ENCODE peak calls at places on chromosomes 12 and 14, in five cellular contexts. K, P, G, M and Q are unnamed samples.

GRCh38 chr14:76118594-76118993 is 33.1 kb upstream of the GPATCH2L start:
- DNase-seq in K (no peak), P (no peak), G (no peak), M (no peak), Q (no peak)

GRCh38 chr12:90086281-90086680 is 377.6 kb upstream of the ATP2B1 start:
- DNase-seq in K (no peak), P (no peak), G (no peak), M (no peak), Q (no peak)

GRCh38 chr12:69123909-69124638 is 115.3 kb upstream of the CPSF6 start:
- DNase-seq in K (no peak), P (no peak), G (no peak), M (no peak), Q (no peak)

GRCh38 chr12:38547586-38547985 is 231.0 kb downstream of the ALG10B start:
- DNase-seq in K (no peak), P (no peak), G (no peak), M (no peak), Q (no peak)

GRCh38 chr12:103279444-103279843 is 216.3 kb downstream of the C12orf42 start:
- DNase-seq in K (peak), P (no peak), G (no peak), M (no peak), Q (no peak)

GRCh38 chr14:71833476-71833875 is 98.8 kb upstream of the RGS6 start:
- DNase-seq in K (no peak), P (no peak), G (no peak), M (no peak), Q (no peak)

GRCh38 chr12:12823308-12823707 is 10.2 kb downstream of the DDX47 start:
- DNase-seq in K (no peak), P (no peak), G (no peak), M (no peak), Q (peak)

GRCh38 chr14:73725116-73726024 is 11.2 kb upstream of the PNMA1 start:
- DNase-seq in K (no peak), P (no peak), G (peak), M (no peak), Q (peak)

GRCh38 chr12:20398720-20399119 is 30.4 kb downstream of the PDE3A start:
- DNase-seq in K (no peak), P (no peak), G (no peak), M (no peak), Q (no peak)

GRCh38 chr12:1544991-1545700 is 49.2 kb downstream of the FBXL14 start:
- DNase-seq in K (no peak), P (no peak), G (no peak), M (no peak), Q (no peak)

GRCh38 chr12:116293687-116294463 is 16.4 kb upstream of the MED13L start:
- DNase-seq in K (no peak), P (no peak), G (no peak), M (no peak), Q (no peak)

GRCh38 chr14:75254381-75254821 is 24.2 kb upstream of the FOS start:
- DNase-seq in K (no peak), P (no peak), G (peak), M (no peak), Q (no peak)

GRCh38 chr12:63103489-63104131 is 47.4 kb downstream of the AVPR1A start:
- DNase-seq in K (no peak), P (no peak), G (no peak), M (no peak), Q (peak)

GRCh38 chr14:81427348-81428058 is 27.4 kb upstream of the STON2 start:
- DNase-seq in K (no peak), P (no peak), G (peak), M (no peak), Q (no peak)

GRCh38 chr14:51643137-51643536 is 8.6 kb upstream of the FRMD6 start:
- DNase-seq in K (no peak), P (no peak), G (no peak), M (no peak), Q (peak)

GRCh38 chr14:105010891-105011291 is 10.0 kb downstream of the CDCA4 start:
- DNase-seq in K (no peak), P (no peak), G (no peak), M (no peak), Q (no peak)

GRCh38 chr12:93322784-93323183 is 54.9 kb upstream of the NUDT4 start:
- DNase-seq in K (no peak), P (no peak), G (no peak), M (no peak), Q (peak)

GRCh38 chr12:132380646-132381045 is 51.3 kb upstream of the GALNT9 start:
- DNase-seq in K (no peak), P (no peak), G (no peak), M (no peak), Q (no peak)

GRCh38 chr14:64970776-64971451 is 1.2 kb downstream of the RAB15 start:
- DNase-seq in K (no peak), P (no peak), G (no peak), M (no peak), Q (no peak)

GRCh38 chr14:25508845-25509244 is 458.9 kb upstream of the STXBP6 start:
- DNase-seq in K (no peak), P (no peak), G (no peak), M (no peak), Q (no peak)

GRCh38 chr12:6752181-6752930 is 585 bp downstream of the MLF2 start:
- DNase-seq in K (no peak), P (peak), G (no peak), M (no peak), Q (peak)

GRCh38 chr12:62268956-62269355 is 8.8 kb downstream of the USP15 start:
- DNase-seq in K (no peak), P (no peak), G (no peak), M (no peak), Q (peak)

GRCh38 chr14:92323916-92324818 is 1.2 kb downstream of the SLC24A4 start:
- DNase-seq in K (no peak), P (no peak), G (no peak), M (no peak), Q (no peak)

GRCh38 chr14:92334050-92334449 is 11.1 kb downstream of the SLC24A4 start:
- DNase-seq in K (no peak), P (no peak), G (no peak), M (no peak), Q (no peak)

GRCh38 chr14:92325835-92326234 is 2.9 kb downstream of the SLC24A4 start:
- DNase-seq in K (no peak), P (no peak), G (no peak), M (no peak), Q (no peak)

GRCh38 chr14:92323031-92323915 is at the start of gene SLC24A4:
- DNase-seq in K (no peak), P (no peak), G (no peak), M (no peak), Q (no peak)

DNA sequence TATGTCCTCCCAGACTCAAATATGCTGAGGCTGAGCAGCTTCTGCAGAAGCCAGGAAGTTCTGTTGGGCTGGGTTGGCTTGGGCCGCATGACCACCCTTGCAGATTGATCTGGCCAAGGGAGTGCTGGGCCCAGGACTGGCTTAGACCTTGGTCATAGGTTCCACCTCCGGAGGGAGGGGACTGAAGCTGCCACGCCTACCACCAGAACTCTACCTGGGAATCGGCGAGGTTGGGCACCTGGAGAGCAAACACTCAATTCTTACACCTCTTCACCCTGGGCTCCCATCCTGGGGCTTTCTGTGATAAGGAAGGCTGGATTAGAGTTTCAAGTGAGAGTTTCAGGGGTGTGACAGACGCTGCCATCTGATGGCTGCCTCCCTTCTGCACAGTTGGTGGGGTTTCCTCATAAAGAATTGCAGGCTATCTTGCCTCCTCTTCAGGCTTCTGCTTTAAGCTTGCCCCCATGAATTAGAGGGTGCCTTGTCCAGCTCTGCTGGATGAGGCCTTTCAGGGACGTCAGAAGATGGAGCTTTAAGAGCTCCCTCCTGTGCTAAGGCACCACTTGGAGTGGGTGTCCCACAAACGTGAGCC is 5.8 kb downstream of the SLC24A4 start:
- DNase-seq in K (no peak), P (no peak), G (no peak), M (no peak), Q (no peak)
- TF ChIP-seq CTCF in K (peak), P (no peak), G (no peak), M (no peak), Q (no peak)

DNA sequence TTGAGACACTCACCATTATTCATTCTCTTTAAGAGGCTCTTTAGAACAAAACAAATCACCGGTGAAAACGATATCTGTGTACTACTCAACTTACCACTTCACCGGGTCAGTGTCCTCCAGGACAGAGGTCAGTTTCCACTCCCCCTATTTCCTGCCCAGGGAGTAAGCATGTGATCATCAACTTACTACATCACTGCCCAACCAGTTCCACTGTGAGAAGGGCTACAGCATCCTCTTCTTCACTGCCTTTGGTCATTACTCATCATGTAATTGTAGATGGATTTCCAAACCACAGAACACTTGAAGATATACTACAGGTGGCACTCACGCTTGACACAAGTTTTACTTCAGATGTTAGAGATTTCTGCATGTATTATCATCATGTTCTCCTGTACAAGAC is 5.7 kb downstream of the TMCC3 start:
- DNase-seq in K (no peak), P (no peak), G (peak), M (no peak), Q (peak)
- H3K4me3 ChIP-seq in K (no peak), P (no peak), G (peak), M (peak), Q (no peak)

GRCh38 chr12:45216297-45216982 is 545 bp downstream of the ANO6 start:
- DNase-seq in K (no peak), P (peak), G (peak), M (no peak), Q (peak)

GRCh38 chr12:45214739-45215418 is 1.0 kb upstream of the ANO6 start:
- DNase-seq in K (no peak), P (no peak), G (no peak), M (no peak), Q (peak)

GRCh38 chr12:45216983-45217485 is 1.1 kb downstream of the ANO6 start:
- DNase-seq in K (no peak), P (no peak), G (no peak), M (no peak), Q (peak)

GRCh38 chr12:45214071-45214470 is 1.8 kb upstream of the ANO6 start:
- DNase-seq in K (no peak), P (no peak), G (no peak), M (no peak), Q (no peak)

GRCh38 chr12:45215419-45216296 is at the start of gene ANO6:
- DNase-seq in K (peak), P (peak), G (peak), M (peak), Q (peak)
- TF ChIP-seq CTCF in K (peak), P (no peak), G (no peak), M (no peak), Q (peak)

DNA sequence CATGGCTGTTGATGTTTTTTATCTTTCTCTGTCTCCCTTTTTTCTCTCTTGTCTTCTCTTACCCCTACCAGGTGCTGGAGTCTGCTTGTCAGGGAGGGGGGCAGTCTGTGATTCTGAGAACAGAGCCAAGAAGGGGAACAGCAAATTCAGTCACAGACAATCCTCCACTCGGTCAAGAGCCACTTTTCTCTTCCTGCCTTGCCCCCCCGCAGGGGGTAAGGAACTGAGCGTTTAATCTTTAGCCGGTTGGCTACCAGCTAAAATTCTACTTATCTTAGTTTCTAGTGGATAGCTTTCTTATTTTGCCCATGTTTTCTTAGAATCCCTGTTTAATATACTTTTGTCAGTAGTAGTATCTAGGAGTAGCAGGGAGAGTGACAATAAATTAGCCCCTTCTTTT is 1.9 kb downstream of the RIMKLB start:
- DNase-seq in K (no peak), P (no peak), G (no peak), M (no peak), Q (no peak)
- H3K4me3 ChIP-seq in K (no peak), P (no peak), G (peak), M (peak), Q (no peak)

DNA sequence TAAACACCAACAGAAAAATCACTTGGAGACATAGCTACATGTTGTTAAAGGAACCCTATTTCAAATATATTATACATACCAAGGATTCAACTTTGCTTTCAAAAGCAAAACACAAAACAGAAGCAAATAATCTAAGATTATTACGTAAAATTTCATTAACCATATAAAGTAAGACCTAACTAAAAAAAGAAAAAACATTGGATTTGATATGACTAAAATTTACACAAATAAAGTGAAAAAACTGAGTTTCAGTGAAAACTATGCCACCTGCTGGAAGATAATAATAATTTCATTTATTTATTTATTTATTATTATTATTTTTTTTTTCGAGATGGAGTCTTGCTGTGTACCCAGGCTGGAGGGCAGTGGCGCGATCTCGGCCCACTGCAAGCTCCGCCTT is 45.2 kb downstream of the WDHD1 start:
- DNase-seq in K (no peak), P (no peak), G (no peak), M (no peak), Q (peak)
- TF ChIP-seq CTCF in K (no peak), P (no peak), G (peak), M (no peak), Q (peak)

GRCh38 chr14:91323671-91324605 is 79.4 kb upstream of the GPR68 start:
- DNase-seq in K (peak), P (peak), G (peak), M (peak), Q (peak)
- H3K4me3 ChIP-seq in K (peak), P (peak), G (peak), M (peak), Q (no peak)

GRCh38 chr14:67668559-67668958 is 5.9 kb downstream of the VTI1B start:
- DNase-seq in K (no peak), P (no peak), G (no peak), M (no peak), Q (no peak)

GRCh38 chr14:67673451-67673850 is 981 bp downstream of the VTI1B start:
- DNase-seq in K (no peak), P (no peak), G (no peak), M (no peak), Q (no peak)

GRCh38 chr14:67674480-67675218 is at the start of gene VTI1B:
- DNase-seq in K (peak), P (peak), G (peak), M (peak), Q (peak)

GRCh38 chr14:67675219-67675582 is 769 bp upstream of the VTI1B start:
- DNase-seq in K (no peak), P (no peak), G (no peak), M (no peak), Q (no peak)

DNA sequence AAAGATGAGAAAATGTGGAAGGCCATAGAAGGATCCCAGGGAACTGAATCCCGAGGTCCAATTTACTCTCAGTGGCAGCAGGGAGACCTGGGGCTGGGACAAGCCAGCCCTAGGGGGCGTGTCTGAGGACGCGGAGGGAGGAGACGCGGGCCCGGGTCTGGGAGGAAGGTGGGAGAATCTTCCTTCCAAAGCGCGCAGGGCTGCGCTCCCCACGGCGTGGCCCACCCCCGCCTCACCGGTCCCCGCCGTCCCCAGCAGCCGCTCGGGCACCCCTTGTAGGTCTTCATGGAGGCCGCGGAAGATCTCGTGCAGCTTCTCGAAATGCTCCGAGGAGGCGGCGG is 323 bp downstream of the VTI1B start:
- DNase-seq in K (no peak), P (no peak), G (peak), M (no peak), Q (peak)
- TF ChIP-seq CTCF in K (peak), P (no peak), G (peak), M (no peak), Q (peak)

GRCh38 chr12:98260276-98260675 is 255.1 kb upstream of the TMPO start:
- DNase-seq in K (no peak), P (no peak), G (no peak), M (no peak), Q (no peak)

GRCh38 chr12:98253207-98253606 is 262.2 kb upstream of the TMPO start:
- DNase-seq in K (no peak), P (no peak), G (no peak), M (no peak), Q (no peak)

GRCh38 chr12:98253641-98254040 is 261.7 kb upstream of the TMPO start:
- DNase-seq in K (no peak), P (no peak), G (no peak), M (no peak), Q (no peak)

GRCh38 chr12:98259667-98260066 is 255.7 kb upstream of the TMPO start:
- DNase-seq in K (no peak), P (no peak), G (no peak), M (no peak), Q (peak)

GRCh38 chr12:98256830-98257229 is 258.6 kb upstream of the TMPO start:
- DNase-seq in K (no peak), P (no peak), G (no peak), M (no peak), Q (no peak)
- H3K4me3 ChIP-seq in K (no peak), P (no peak), G (no peak), M (no peak), Q (no peak)

GRCh38 chr14:66121859-66122258 is 364.3 kb upstream of the CCDC196 start:
- DNase-seq in K (no peak), P (no peak), G (no peak), M (no peak), Q (no peak)
- TF ChIP-seq CTCF in K (no peak), P (no peak), G (no peak), M (no peak), Q (no peak)